ENCODE peak calls at places on chromosomes 5 and 9, in six cellular contexts. G is upper lobe of right lung, Q is fibroblast of the aortic adventitia, Z is GM20000, P is fibroblast of lung, V is Calu3. M is an unnamed sample.

GRCh38 chr5:71013575-71013974 is 11.6 kb downstream of the NAIP start:
- DNase-seq in Q (no peak), Z (no peak), V (no peak), P (no peak), G (no peak), M (no peak)

GRCh38 chr5:122183098-122183794 is 53.9 kb downstream of the ZNF474 start:
- DNase-seq in Z (no peak), G (peak; percentile 83), P (peak; percentile 80), Q (peak; percentile 94), V (peak; percentile 62), M (no peak)

GRCh38 chr5:131610198-131611063 is 24.6 kb downstream of the RAPGEF6 start:
- DNase-seq in Q (peak; percentile 87), Z (no peak), V (no peak), G (no peak), P (peak; percentile 33), M (no peak)

GRCh38 chr5:125198270-125198974 is 452.0 kb upstream of the ZNF608 start:
- DNase-seq in G (no peak), Q (peak; percentile 93), V (peak; percentile 42), P (peak; percentile 92), Z (no peak), M (no peak)

GRCh38 chr5:172748341-172748843 is 22.6 kb downstream of the DUSP1 start:
- DNase-seq in Z (no peak), V (no peak), P (peak; percentile 65), Q (no peak), G (no peak), M (no peak)

GRCh38 chr9:116276651-116277121 is 123.1 kb downstream of the PAPPA start:
- DNase-seq in V (no peak), P (no peak), Q (no peak), Z (no peak), G (no peak), M (no peak)

GRCh38 chr5:45694255-45694834 is 1.8 kb downstream of the HCN1 start:
- DNase-seq in P (peak; percentile 5), V (no peak), Q (no peak), Z (no peak), G (no peak), M (no peak)

GRCh38 chr5:173625261-173625660 is 8.8 kb upstream of the BOD1 start:
- DNase-seq in Q (no peak), Z (no peak), G (no peak), P (no peak), V (no peak), M (no peak)

GRCh38 chr5:83145882-83146331 is 68.6 kb downstream of the XRCC4 start:
- DNase-seq in G (no peak), Z (no peak), V (no peak), P (peak; percentile 87), Q (peak; percentile 38), M (no peak)

GRCh38 chr9:107755267-107755666 is 265.7 kb upstream of the KLF4 start:
- DNase-seq in G (no peak), Z (no peak), V (peak; percentile 67), Q (peak; percentile 41), P (peak; percentile 70), M (no peak)

GRCh38 chr5:118506453-118506852 is 481.9 kb downstream of the DTWD2 start:
- DNase-seq in V (no peak), Q (no peak), P (no peak), G (no peak), Z (peak; percentile 14), M (no peak)

GRCh38 chr9:108234811-108235210 is 621.0 kb downstream of the ACTL7B start:
- DNase-seq in Z (no peak), Q (no peak), G (no peak), V (no peak), P (peak; percentile 36), M (no peak)

GRCh38 chr5:523658-524441 is 399 bp downstream of the SLC9A3 start:
- DNase-seq in P (no peak), V (no peak), Q (no peak), G (no peak), Z (no peak), M (no peak)

GRCh38 chr5:135547590-135548254 is 12.0 kb upstream of the NEUROG1 start:
- DNase-seq in V (no peak), Q (no peak), G (no peak), P (no peak), Z (no peak), M (no peak)

GRCh38 chr5:144390133-144390532 is 219.5 kb downstream of the KCTD16 start:
- DNase-seq in G (no peak), P (peak; percentile 3), Z (no peak), V (peak; percentile 3), Q (peak; percentile 35), M (no peak)

GRCh38 chr5:72681781-72682180 is 134.7 kb upstream of the TNPO1 start:
- DNase-seq in P (no peak), Z (no peak), V (no peak), Q (no peak), G (no peak), M (no peak)

GRCh38 chr5:56637321-56637920 is 177.9 kb upstream of the MAP3K1 start:
- DNase-seq in V (peak; percentile 37), Q (peak; percentile 44), P (no peak), Z (no peak), G (no peak), M (no peak)

GRCh38 chr5:163950248-163950647 is 444.8 kb downstream of the MAT2B start:
- DNase-seq in Z (no peak), Q (no peak), V (no peak), G (no peak), P (no peak), M (no peak)

GRCh38 chr9:137176302-137177182 is 4.7 kb upstream of the TMEM210 start:
- DNase-seq in V (peak; percentile 51), Z (peak; percentile 81), Q (peak; percentile 16), G (no peak), P (peak; percentile 26), M (no peak)

DNA sequence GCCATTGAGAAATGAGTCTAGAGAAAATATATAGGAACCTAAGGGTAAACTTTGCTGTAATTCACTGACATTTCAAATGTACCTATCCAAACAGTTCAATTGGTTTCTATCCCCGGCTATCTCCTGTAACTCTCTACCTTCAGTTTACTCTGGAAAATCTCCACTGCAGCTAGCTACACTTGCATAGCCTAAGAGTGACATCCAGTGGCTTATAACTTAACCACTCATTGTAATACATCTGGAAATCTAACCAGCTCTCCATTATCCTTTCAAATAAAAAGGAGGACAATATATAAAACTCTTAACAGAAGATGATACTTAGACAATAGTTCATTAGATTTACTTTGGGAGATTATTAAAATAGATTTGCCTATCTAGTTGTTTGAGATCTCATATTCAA is 35.3 kb upstream of the SPDL1 start:
- DNase-seq in G (no peak), P (peak; percentile 62), Q (peak; percentile 83), Z (no peak), V (no peak), M (no peak)
- TF ChIP-seq CTCF in G (peak; percentile 38), P (peak; percentile 37), Q (peak; percentile 61), Z (no peak), V (no peak), M (no peak)

DNA sequence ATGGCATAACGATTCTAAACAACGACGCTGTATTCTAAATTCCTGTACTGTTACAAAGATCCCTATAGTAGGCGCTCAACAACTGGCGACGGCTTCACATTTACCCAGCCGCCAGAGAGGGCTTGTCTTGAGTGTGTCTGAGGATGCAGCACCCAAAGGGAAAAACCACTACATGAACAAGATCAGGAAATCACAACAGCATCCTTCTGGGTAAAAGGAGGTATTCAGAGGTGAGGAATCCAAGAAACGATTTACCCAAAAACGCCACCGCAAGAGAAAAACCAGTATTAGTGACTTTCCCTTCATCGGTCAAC is 711 bp downstream of the TTC33 start:
- DNase-seq in Q (peak; percentile 83), P (peak; percentile 84), G (peak; percentile 73), Z (peak; percentile 81), V (peak; percentile 64), M (peak; percentile 78)
- TF ChIP-seq CTCF in Q (peak; percentile 76), P (peak; percentile 82), G (peak; percentile 69), Z (peak; percentile 20), V (peak; percentile 54), M (peak; percentile 41)

DNA sequence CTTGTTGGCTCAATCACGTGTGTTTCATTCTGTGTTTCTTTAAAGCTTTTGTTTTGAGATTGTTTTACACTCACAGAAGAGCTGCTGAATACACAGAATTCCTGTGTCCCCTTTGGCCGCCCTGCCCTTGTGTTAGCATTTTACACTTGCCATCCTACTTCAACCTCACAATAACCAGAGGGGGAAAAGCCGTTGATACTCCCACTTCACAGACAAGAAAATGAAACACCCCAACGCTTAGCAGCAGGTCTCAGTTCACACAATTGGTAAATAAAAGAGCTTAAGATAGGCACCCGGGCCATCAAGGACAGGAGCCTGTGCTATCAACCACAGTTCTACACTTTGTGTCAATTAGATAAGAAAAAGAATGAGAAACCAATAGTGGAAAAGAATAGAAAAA is 178.0 kb downstream of the SYK start:
- DNase-seq in Q (no peak), P (no peak), V (no peak), G (no peak), Z (no peak), M (no peak)
- TF ChIP-seq CTCF in Q (no peak), P (no peak), V (no peak), G (no peak), Z (no peak), M (no peak)

GRCh38 chr9:134811079-134811672 is 69.4 kb upstream of the FCN2 start:
- DNase-seq in G (no peak), Z (no peak), P (no peak), Q (no peak), V (no peak), M (no peak)
- TF ChIP-seq CTCF in G (no peak), Z (no peak), P (no peak), Q (no peak), V (no peak), M (no peak)

GRCh38 chr5:156477196-156477595 is 150.2 kb downstream of the SGCD start:
- DNase-seq in G (no peak), V (no peak), Q (peak; percentile 11), P (peak; percentile 57), Z (no peak), M (no peak)
- TF ChIP-seq CTCF in G (no peak), V (no peak), Q (no peak), P (no peak), Z (no peak), M (no peak)

M was measured in activated CD8-positive, alpha-beta T cell treated with anti-CD3 and anti-CD28 coated beads for 36 hours.